ENCODE peak calls at places on chromosomes 1 and 21, in five cellular contexts. X is GM23248, Q is hepatocyte, D is PC-3, P is HepG2. F is an unnamed sample.
A peak's percentile ranks its signal among the peaks of the same experiment; 100 is the strongest.

GRCh38 chr1:113321761-113322387 is 68.4 kb upstream of the MAGI3 start:
- DNase-seq in X (no peak), Q (no peak), D (no peak), P (no peak), F (no peak)

GRCh38 chr21:22575165-22575584 is 1577.0 kb downstream of the NCAM2 start:
- DNase-seq in X (no peak), Q (peak; percentile 41), D (peak; percentile 47), P (no peak), F (peak; percentile 53)

GRCh38 chr21:37849703-37850102 is 66.6 kb downstream of the KCNJ6 start:
- DNase-seq in X (peak; percentile 70), Q (no peak), D (peak; percentile 16), P (no peak), F (no peak)

GRCh38 chr1:73472810-73473209 is 725.2 kb downstream of the LRRIQ3 start:
- DNase-seq in X (no peak), Q (no peak), D (no peak), P (no peak), F (no peak)

GRCh38 chr1:32764826-32765545 is 52.2 kb downstream of the YARS1 start:
- DNase-seq in X (no peak), Q (no peak), D (no peak), P (no peak), F (no peak)

GRCh38 chr1:10912441-10912840 is 100.0 kb upstream of the TARDBP start:
- DNase-seq in X (no peak), Q (no peak), D (no peak), P (no peak), F (no peak)

GRCh38 chr1:228265167-228265566 is 57.3 kb downstream of the OBSCN start:
- DNase-seq in X (peak; percentile 44), Q (no peak), D (peak; percentile 28), P (no peak), F (no peak)

GRCh38 chr1:197917553-197917812 is 311 bp downstream of the LHX9 start:
- DNase-seq in X (no peak), Q (no peak), D (no peak), P (no peak), F (no peak)

GRCh38 chr1:150976879-150977694 is 2.5 kb upstream of the CERS2 start:
- DNase-seq in X (peak; percentile 74), Q (peak; percentile 76), D (peak; percentile 94), P (peak; percentile 68), F (peak; percentile 52)

GRCh38 chr1:234658143-234658542 is 48.2 kb upstream of the IRF2BP2 start:
- DNase-seq in X (peak; percentile 82), Q (peak; percentile 44), D (peak; percentile 89), P (peak; percentile 37), F (no peak)

GRCh38 chr21:35226960-35227741 is 178.0 kb upstream of the RUNX1 start:
- DNase-seq in X (no peak), Q (no peak), D (no peak), P (no peak), F (peak; percentile 85)

GRCh38 chr1:201560328-201561194 is 21.6 kb downstream of the NAV1 start:
- DNase-seq in X (no peak), Q (no peak), D (no peak), P (no peak), F (no peak)

GRCh38 chr1:233520510-233521191 is 93.3 kb upstream of the KCNK1 start:
- DNase-seq in X (peak; percentile 77), Q (peak; percentile 67), D (peak; percentile 94), P (no peak), F (no peak)

GRCh38 chr1:76868916-76869315 is 1.6 kb downstream of the ST6GALNAC5 start:
- DNase-seq in X (peak; percentile 26), Q (peak; percentile 8), D (no peak), P (no peak), F (no peak)

GRCh38 chr1:76865696-76866291 is 1.5 kb upstream of the ST6GALNAC5 start:
- DNase-seq in X (peak; percentile 6), Q (no peak), D (no peak), P (no peak), F (no peak)

GRCh38 chr1:76866566-76866965 is 714 bp upstream of the ST6GALNAC5 start:
- DNase-seq in X (no peak), Q (no peak), D (no peak), P (no peak), F (no peak)

GRCh38 chr1:76868154-76868882 is 1.0 kb downstream of the ST6GALNAC5 start:
- DNase-seq in X (peak; percentile 81), Q (peak; percentile 56), D (peak; percentile 13), P (no peak), F (no peak)

GRCh38 chr1:76867342-76868130 is at the start of gene ST6GALNAC5:
- DNase-seq in X (peak; percentile 66), Q (peak; percentile 42), D (peak; percentile 16), P (no peak), F (no peak)
- TF ChIP-seq EZH2 in X (no peak), Q (no peak), D (no peak), P (no peak), F (no peak)

DNA sequence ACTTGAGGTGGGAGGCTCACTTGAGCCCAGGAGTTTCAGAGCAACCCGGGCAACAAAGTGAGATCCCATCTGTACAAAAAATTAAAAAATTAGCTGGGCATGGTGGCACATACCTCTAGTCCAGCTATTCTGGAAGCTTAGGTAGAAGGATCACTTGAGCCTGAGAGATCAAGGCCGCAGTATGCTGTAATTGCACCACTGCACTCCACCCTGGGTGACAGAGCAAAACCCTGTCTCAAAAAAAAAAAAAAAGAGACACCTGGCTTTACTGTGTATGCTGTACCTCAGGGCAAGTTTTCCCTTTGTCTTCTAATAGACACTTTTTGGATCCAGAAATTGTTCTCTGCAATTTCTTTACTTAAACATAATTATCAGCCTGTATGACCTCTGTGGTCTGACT is 23.1 kb upstream of the RCC1 start:
- DNase-seq in X (no peak), Q (no peak), D (no peak), P (no peak), F (no peak)
- H3K36me3 ChIP-seq in X (peaks cover 3% of the 10 kb centered on the region), Q (no peaks in the 10 kb centered on the region), D (peaks cover 28% of the 10 kb centered on the region), P (peaks cover 11% of the 10 kb centered on the region), F (peaks cover 69% of the 10 kb centered on the region)

GRCh38 chr1:14997646-14998276 is 155.8 kb upstream of the TMEM51 start:
- DNase-seq in X (peak; percentile 32), Q (no peak), D (no peak), P (no peak), F (no peak)
- H3K4me2 ChIP-seq in X (peak overlapping the region; percentile 20), Q (no peak overlapping the region), D (no peak overlapping the region), P (no peak overlapping the region), F (no peak overlapping the region)

GRCh38 chr1:51344276-51344601 is 13.9 kb upstream of the TTC39A start:
- DNase-seq in X (no peak), Q (no peak), D (no peak), P (no peak), F (no peak)
- TF ChIP-seq EZH2 in X (no peak), Q (no peak), D (no peak), P (no peak), F (no peak)

DNA sequence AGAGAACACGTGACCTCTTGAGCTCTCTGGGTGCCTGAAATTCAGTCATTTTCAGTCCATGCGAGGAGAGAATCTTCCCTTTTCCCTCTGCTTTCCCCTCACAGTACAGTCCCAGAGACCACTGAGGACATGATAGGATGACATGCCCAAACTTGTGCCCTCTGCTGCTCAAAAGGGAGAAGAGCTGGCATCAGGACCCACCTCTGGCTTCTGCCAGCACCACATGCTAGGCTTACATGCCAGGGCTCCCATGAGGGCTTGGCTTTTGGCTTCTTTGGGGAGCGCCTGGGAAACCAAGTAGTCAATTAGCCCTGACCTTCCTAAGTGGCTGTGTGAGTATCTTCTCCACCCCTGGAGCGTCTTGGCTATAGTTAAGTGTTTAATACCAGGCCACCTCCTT is 13.8 kb upstream of the KCNQ4 start:
- DNase-seq in X (peak; percentile 10), Q (no peak), D (no peak), P (no peak), F (peak; percentile 20)
- H3K36me3 ChIP-seq in X (peaks cover 8% of the 10 kb centered on the region), Q (no peaks in the 10 kb centered on the region), D (peaks cover 29% of the 10 kb centered on the region), P (peaks cover 37% of the 10 kb centered on the region), F (peaks cover 84% of the 10 kb centered on the region)

GRCh38 chr1:79235221-79236002 is 228.9 kb upstream of the ADGRL4 start:
- DNase-seq in X (peak; percentile 51), Q (no peak), D (peak; percentile 31), P (no peak), F (no peak)
- H3K4me2 ChIP-seq in X (peak overlapping the region; percentile 77), Q (no peak overlapping the region), D (peak overlapping the region; percentile 40), P (no peak overlapping the region), F (no peak overlapping the region)

DNA sequence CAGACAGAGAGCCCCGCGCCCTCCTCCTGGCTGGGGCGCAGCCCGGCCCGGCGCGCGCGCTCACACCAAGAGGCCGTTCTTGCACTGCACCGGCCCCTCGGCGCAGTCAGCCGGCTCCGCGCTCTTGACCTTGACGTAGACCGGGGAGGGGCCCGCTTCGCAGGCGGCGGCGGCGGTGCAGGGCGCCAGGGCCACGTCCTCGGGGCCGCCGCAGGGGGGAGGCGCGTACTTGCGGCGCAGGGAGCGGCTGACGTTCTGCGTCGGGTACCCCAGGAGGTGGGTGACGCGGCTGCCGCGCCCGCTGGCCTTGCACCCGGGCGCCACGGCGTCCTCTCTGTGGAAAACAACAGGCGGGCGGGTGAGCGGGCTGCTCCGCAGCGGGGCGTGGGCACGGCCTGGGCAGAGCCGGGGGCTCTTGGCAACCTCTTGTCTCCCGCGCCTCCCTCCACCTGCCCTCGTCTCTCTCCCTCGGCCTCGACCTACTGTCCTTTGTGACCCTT is 7.7 kb downstream of the VSIG8 start:
- DNase-seq in X (peak; percentile 95), Q (peak; percentile 94), D (peak; percentile 85), P (peak; percentile 7), F (no peak)
- TF ChIP-seq EZH2 in X (no peak), Q (no peak), D (no peak), P (no peak), F (no peak)

GRCh38 chr1:93593868-93594602 is 87.6 kb downstream of the BCAR3 start:
- DNase-seq in X (no peak), Q (peak; percentile 43), D (no peak), P (no peak), F (no peak)
- H3K36me3 ChIP-seq in X (peaks cover 29% of the 10 kb centered on the region), Q (no peaks in the 10 kb centered on the region), D (peaks cover 77% of the 10 kb centered on the region), P (peaks cover 11% of the 10 kb centered on the region), F (no peaks in the 10 kb centered on the region)

DNA sequence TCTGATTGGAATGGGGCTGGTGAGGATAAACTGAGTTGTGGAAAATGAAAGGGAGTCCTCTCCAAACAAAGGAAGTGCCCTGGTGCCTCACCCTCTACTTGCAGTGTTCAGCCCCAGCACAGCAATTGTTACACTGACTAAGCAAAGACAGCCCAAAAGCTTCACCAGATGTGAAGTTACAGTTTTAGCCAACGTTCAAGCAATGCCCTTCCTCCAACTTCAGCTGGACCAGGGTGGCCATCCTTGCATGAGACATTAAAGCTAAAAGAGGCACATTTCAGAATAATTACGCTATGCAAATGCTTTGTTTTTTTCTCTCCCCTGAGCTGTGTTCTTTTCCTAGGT is 249.2 kb downstream of the NTNG1 start:
- DNase-seq in X (peak; percentile 64), Q (no peak), D (no peak), P (no peak), F (no peak)
- H3K4me2 ChIP-seq in X (peak overlapping the region; percentile 55), Q (no peak overlapping the region), D (no peak overlapping the region), P (no peak overlapping the region), F (no peak overlapping the region)

F was measured in DND-41.